ENCODE peak calls at places on chromosomes 11 and 22, in seven cellular contexts. E is NCI-H1105, O is psoas muscle, T is GDM1, S is EL, H is NT2/D1, L is Calu3. V is an unnamed sample.

GRCh38 chr11:130390071-130390758 is 38.2 kb downstream of the ADAMTS8 start:
- DNase-seq in E (peak), O (no peak), T (no peak), S (peak), H (no peak), L (peak), V (no peak)

GRCh38 chr11:65947133-65947532 is 1.9 kb downstream of the TSGA10IP start:
- DNase-seq in E (no peak), O (no peak), T (no peak), S (no peak), H (no peak), L (no peak), V (no peak)

GRCh38 chr11:83025267-83025704 is 46.4 kb downstream of the RAB30 start:
- DNase-seq in E (peak), O (no peak), T (no peak), S (peak), H (peak), L (no peak), V (no peak)

GRCh38 chr11:21472256-21472655 is 720.6 kb upstream of the ANO5 start:
- DNase-seq in E (no peak), O (no peak), T (no peak), S (no peak), H (no peak), L (no peak), V (no peak)

GRCh38 chr22:20786048-20786447 is 12.1 kb downstream of the SERPIND1 start:
- DNase-seq in E (no peak), O (no peak), T (no peak), S (no peak), H (no peak), L (no peak), V (no peak)

GRCh38 chr11:132994038-132994502 is 538.2 kb downstream of the OPCML start:
- DNase-seq in E (peak), O (no peak), T (no peak), S (no peak), H (no peak), L (no peak), V (no peak)

GRCh38 chr11:45023065-45023365 is 72.3 kb upstream of the TP53I11 start:
- DNase-seq in E (no peak), O (no peak), T (no peak), S (no peak), H (no peak), L (no peak), V (no peak)

GRCh38 chr11:79390477-79390876 is 50.4 kb downstream of the TENM4 start:
- DNase-seq in E (no peak), O (no peak), T (no peak), S (no peak), H (no peak), L (no peak), V (no peak)

GRCh38 chr11:130023204-130023603 is 20.6 kb upstream of the PRDM10 start:
- DNase-seq in E (no peak), O (no peak), T (no peak), S (peak), H (no peak), L (peak), V (no peak)

GRCh38 chr11:124329787-124330478 is 9.9 kb upstream of the OR8D2 start:
- DNase-seq in E (peak), O (no peak), T (no peak), S (no peak), H (no peak), L (no peak), V (no peak)

GRCh38 chr11:119158467-119158866 is 9.6 kb downstream of the ABCG4 start:
- DNase-seq in E (no peak), O (no peak), T (no peak), S (no peak), H (no peak), L (no peak), V (no peak)

GRCh38 chr22:20420157-20420842 is 17.3 kb downstream of the SCARF2 start:
- DNase-seq in E (no peak), O (peak), T (no peak), S (no peak), H (no peak), L (no peak), V (no peak)

GRCh38 chr22:42291287-42291686 is 20.8 kb upstream of the TCF20 start:
- DNase-seq in E (no peak), O (no peak), T (no peak), S (no peak), H (no peak), L (no peak), V (no peak)

GRCh38 chr11:133945087-133945974 is 11.4 kb downstream of the IGSF9B start:
- DNase-seq in E (no peak), O (no peak), T (no peak), S (peak), H (no peak), L (peak), V (no peak)

GRCh38 chr11:79182794-79183193 is 258.0 kb downstream of the TENM4 start:
- DNase-seq in E (no peak), O (no peak), T (no peak), S (peak), H (no peak), L (no peak), V (no peak)

GRCh38 chr11:114290503-114291239 is 5.5 kb upstream of the NNMT start:
- DNase-seq in E (no peak), O (no peak), T (no peak), S (peak), H (no peak), L (no peak), V (no peak)

GRCh38 chr11:10856689-10857603 is 907 bp downstream of the ZBED5 start:
- DNase-seq in E (peak), O (no peak), T (no peak), S (peak), H (peak), L (peak), V (peak)

GRCh38 chr11:126193038-126193478 is 18.4 kb downstream of the RPUSD4 start:
- DNase-seq in E (no peak), O (no peak), T (no peak), S (no peak), H (no peak), L (no peak), V (no peak)

GRCh38 chr11:112290462-112290894 is 29.8 kb upstream of the PLET1 start:
- DNase-seq in E (no peak), O (no peak), T (no peak), S (no peak), H (no peak), L (no peak), V (no peak)

GRCh38 chr11:75214411-75214821 is 26.2 kb upstream of the TPBGL start:
- DNase-seq in E (no peak), O (peak), T (peak), S (peak), H (peak), L (peak), V (no peak)

GRCh38 chr11:132960679-132961078 is 571.6 kb downstream of the OPCML start:
- DNase-seq in E (no peak), O (no peak), T (no peak), S (no peak), H (no peak), L (no peak), V (no peak)

GRCh38 chr11:122440783-122441701 is 214.5 kb upstream of the UBASH3B start:
- DNase-seq in E (peak), O (peak), T (no peak), S (peak), H (peak), L (no peak), V (no peak)

GRCh38 chr11:122656073-122656630 is 630 bp downstream of the UBASH3B start:
- DNase-seq in E (peak), O (peak), T (peak), S (peak), H (no peak), L (peak), V (no peak)

GRCh38 chr11:19519912-19520641 is 192.6 kb upstream of the NAV2 start:
- DNase-seq in E (no peak), O (no peak), T (no peak), S (peak), H (no peak), L (no peak), V (no peak)

GRCh38 chr11:94742645-94743044 is 25.5 kb upstream of the AMOTL1 start:
- DNase-seq in E (no peak), O (no peak), T (no peak), S (no peak), H (no peak), L (no peak), V (no peak)

GRCh38 chr11:2674681-2675131 is 25.1 kb downstream of the KCNQ1OT1 start:
- DNase-seq in E (no peak), O (no peak), T (no peak), S (no peak), H (no peak), L (no peak), V (peak)

GRCh38 chr22:23282089-23282501 is 101.8 kb downstream of the BCR start:
- DNase-seq in E (no peak), O (peak), T (no peak), S (peak), H (no peak), L (peak), V (no peak)

GRCh38 chr11:39570526-39570925 is 1888.9 kb downstream of the LRRC4C start:
- DNase-seq in E (no peak), O (no peak), T (no peak), S (no peak), H (no peak), L (no peak), V (no peak)

GRCh38 chr22:37501610-37502341 is 15.6 kb upstream of the MFNG start:
- DNase-seq in E (peak), O (no peak), T (no peak), S (peak), H (no peak), L (peak), V (no peak)

GRCh38 chr11:4464216-4465159 is 15.4 kb downstream of the OR52K2 start:
- DNase-seq in E (no peak), O (no peak), T (no peak), S (peak), H (no peak), L (no peak), V (no peak)

GRCh38 chr11:70498171-70498571 is 99.8 kb downstream of the CTTN start:
- DNase-seq in E (no peak), O (peak), T (no peak), S (no peak), H (no peak), L (no peak), V (no peak)

GRCh38 chr11:2268911-2269600 is 1.3 kb downstream of the ASCL2 start:
- DNase-seq in E (peak), O (peak), T (no peak), S (no peak), H (peak), L (peak), V (no peak)

V was measured in C1 segment of cervical spinal cord.